ENCODE peak calls at places on chromosomes 13 and 19, in four cellular contexts. M is mucosa of descending colon, S is posterior vena cava, F is retinal pigment epithelial cell. G is an unnamed sample.

GRCh38 chr13:94416454-94417080 is 62.9 kb downstream of the DCT start:
- DNase-seq in M (no peak), S (no peak), F (peak; percentile 28), G (no peak)

GRCh38 chr13:40800559-40800958 is 11.1 kb downstream of the SLC25A15 start:
- DNase-seq in M (no peak), S (no peak), F (no peak), G (no peak)

GRCh38 chr19:7013678-7014077 is 7.6 kb downstream of the MBD3L2B start:
- DNase-seq in M (no peak), S (no peak), F (no peak), G (no peak)

GRCh38 chr13:62193919-62194318 is 778.3 kb upstream of the PCDH20 start:
- DNase-seq in M (no peak), S (no peak), F (no peak), G (no peak)

GRCh38 chr19:14434543-14435319 is 1.6 kb downstream of the PKN1 start:
- DNase-seq in M (peak; percentile 55), S (peak; percentile 92), F (peak; percentile 54), G (peak; percentile 74)

GRCh38 chr19:17780781-17781180 is 14.2 kb upstream of the B3GNT3 start:
- DNase-seq in M (no peak), S (no peak), F (no peak), G (no peak)

GRCh38 chr13:21688056-21688455 is 17.2 kb downstream of the FGF9 start:
- DNase-seq in M (no peak), S (no peak), F (no peak), G (no peak)

GRCh38 chr19:27911122-27911898 is 1301.6 kb downstream of the UQCRFS1 start:
- DNase-seq in M (no peak), S (no peak), F (no peak), G (no peak)

GRCh38 chr13:40082644-40083043 is 427.2 kb downstream of the COG6 start:
- DNase-seq in M (no peak), S (no peak), F (no peak), G (no peak)

GRCh38 chr19:42143341-42144234 is 11.3 kb upstream of the POU2F2 start:
- DNase-seq in M (no peak), S (no peak), F (no peak), G (no peak)

GRCh38 chr13:23654111-23655110 is 84.2 kb downstream of the TNFRSF19 start:
- DNase-seq in M (no peak), S (no peak), F (no peak), G (no peak)

GRCh38 chr19:45638930-45639729 is at the start of gene EML2:
- DNase-seq in M (peak; percentile 86), S (no peak), F (no peak), G (peak; percentile 82)

GRCh38 chr19:1449467-1450442 is at the start of gene APC2:
- DNase-seq in M (no peak), S (no peak), F (no peak), G (no peak)

GRCh38 chr13:42740753-42741152 is 40.6 kb upstream of the FAM216B start:
- DNase-seq in M (peak; percentile 62), S (peak; percentile 88), F (no peak), G (peak; percentile 68)

GRCh38 chr13:42532561-42533335 is 41.2 kb upstream of the TNFSF11 start:
- DNase-seq in M (no peak), S (no peak), F (no peak), G (no peak)

GRCh38 chr13:51895906-51896888 is 34.4 kb downstream of the CCDC70 start:
- DNase-seq in M (peak; percentile 63), S (no peak), F (no peak), G (no peak)

GRCh38 chr13:36323951-36324566 is 22.1 kb downstream of the SPART start:
- DNase-seq in M (no peak), S (no peak), F (no peak), G (no peak)

GRCh38 chr19:36144624-36145023 is 4.8 kb downstream of the CAPNS1 start:
- DNase-seq in M (no peak), S (no peak), F (no peak), G (no peak)

GRCh38 chr13:87656311-87656710 is 14.9 kb upstream of the SLITRK5 start:
- DNase-seq in M (no peak), S (no peak), F (peak; percentile 83), G (no peak)

GRCh38 chr19:13838943-13839192 is 38.1 kb upstream of the NANOS3 start:
- DNase-seq in M (no peak), S (no peak), F (no peak), G (no peak)

GRCh38 chr13:98743377-98743776 is 9.1 kb downstream of the SLC15A1 start:
- DNase-seq in M (no peak), S (no peak), F (no peak), G (no peak)

GRCh38 chr19:4600893-4601292 is 38.4 kb upstream of the TNFAIP8L1 start:
- DNase-seq in M (no peak), S (no peak), F (no peak), G (no peak)

GRCh38 chr19:43618921-43619261 is 538 bp downstream of the ZNF428 start:
- DNase-seq in M (no peak), S (no peak), F (no peak), G (no peak)

GRCh38 chr13:28035146-28035782 is 46.8 kb upstream of the URAD start:
- DNase-seq in M (no peak), S (no peak), F (no peak), G (no peak)

G was measured in upper lobe of right lung.